ENCODE peak calls at places on chromosomes 4 and X, in four cellular contexts. J is K562, X is suprapubic skin, Q is GM23338. Z is an unnamed sample.

GRCh38 chr4:24551492-24552330 is 32.6 kb downstream of the DHX15 start:
- DNase-seq in X (no peak), Q (no peak), J (peak), Z (no peak)

GRCh38 chrX:46838482-46838857 is 1.6 kb downstream of the RP2 start:
- DNase-seq in Q (no peak), X (no peak), J (no peak), Z (no peak)

GRCh38 chrX:48558270-48558669 is 16.0 kb upstream of the RBM3 start:
- DNase-seq in J (no peak), X (no peak), Q (no peak), Z (no peak)

GRCh38 chrX:152635941-152636340 is 1.8 kb upstream of the GABRQ start:
- DNase-seq in X (no peak), J (peak), Q (peak), Z (no peak)

GRCh38 chrX:1138476-1138875 is 74.0 kb downstream of the CRLF2 start:
- DNase-seq in Q (no peak), X (peak), J (no peak), Z (peak)

GRCh38 chrX:131812847-131813825 is 210.0 kb upstream of the STK26 start:
- DNase-seq in J (peak), X (no peak), Q (no peak), Z (peak)

GRCh38 chr4:76087007-76087769 is 12.7 kb downstream of the ART3 start:
- DNase-seq in Q (peak), X (no peak), J (peak), Z (no peak)

GRCh38 chr4:140996757-140997156 is 136.5 kb downstream of the RNF150 start:
- DNase-seq in X (no peak), Q (no peak), J (no peak), Z (no peak)

GRCh38 chr4:69832326-69833030 is 27.5 kb downstream of the SULT1E1 start:
- DNase-seq in Q (no peak), J (no peak), X (no peak), Z (no peak)

GRCh38 chrX:72029473-72030411 is 102.0 kb downstream of the RTL5 start:
- DNase-seq in Q (no peak), J (no peak), X (no peak), Z (no peak)

GRCh38 chr4:125464146-125464545 is 149.4 kb downstream of the FAT4 start:
- DNase-seq in Q (no peak), X (no peak), J (no peak), Z (no peak)

GRCh38 chr4:74545488-74545887 is 100.6 kb downstream of the AREG start:
- DNase-seq in Q (no peak), J (no peak), X (no peak), Z (no peak)

GRCh38 chrX:79440336-79440735 is 73.2 kb upstream of the ITM2A start:
- DNase-seq in Q (no peak), X (no peak), J (no peak), Z (no peak)

GRCh38 chr4:148263820-148264219 is 178.4 kb downstream of the NR3C2 start:
- DNase-seq in X (no peak), J (no peak), Q (no peak), Z (no peak)
- H3K4me3 ChIP-seq in X (no peak), J (no peak), Q (no peak), Z (no peak)

GRCh38 chr4:81038636-81039350 is 8.3 kb downstream of the BMP3 start:
- DNase-seq in J (no peak), Q (no peak), X (no peak), Z (no peak)

GRCh38 chr4:81039351-81040174 is 9.1 kb downstream of the BMP3 start:
- DNase-seq in J (no peak), Q (peak), X (no peak), Z (no peak)

GRCh38 chr4:81042578-81043365 is 12.3 kb downstream of the BMP3 start:
- DNase-seq in J (no peak), X (no peak), Q (no peak), Z (no peak)

DNA sequence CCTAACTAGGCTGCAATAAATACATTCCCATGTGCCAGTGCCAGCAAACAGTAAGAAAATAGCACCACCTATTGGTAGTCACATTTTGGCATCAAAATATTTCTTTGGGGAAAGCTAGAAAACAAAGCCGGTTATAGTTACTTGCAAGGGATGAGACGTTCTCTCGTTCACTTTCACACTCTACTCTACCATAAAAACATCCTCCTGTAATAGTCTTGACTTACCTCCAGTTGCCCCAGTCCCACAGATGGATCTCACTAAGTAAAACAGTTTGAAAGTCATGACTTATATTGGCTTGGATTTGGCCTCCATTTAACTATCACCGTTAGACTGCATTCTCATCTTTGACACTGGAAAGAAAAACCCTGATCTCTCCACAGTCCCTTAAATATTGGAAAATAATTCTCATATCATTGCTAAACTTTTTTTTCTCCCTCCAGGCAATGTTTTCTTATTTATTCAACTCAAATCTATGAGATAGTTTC is 9.7 kb downstream of the BMP3 start:
- DNase-seq in J (peak), X (no peak), Q (peak), Z (no peak)
- TF ChIP-seq POLR2AphosphoS5 in J (no peak), X (no peak), Q (no peak), Z (no peak)

DNA sequence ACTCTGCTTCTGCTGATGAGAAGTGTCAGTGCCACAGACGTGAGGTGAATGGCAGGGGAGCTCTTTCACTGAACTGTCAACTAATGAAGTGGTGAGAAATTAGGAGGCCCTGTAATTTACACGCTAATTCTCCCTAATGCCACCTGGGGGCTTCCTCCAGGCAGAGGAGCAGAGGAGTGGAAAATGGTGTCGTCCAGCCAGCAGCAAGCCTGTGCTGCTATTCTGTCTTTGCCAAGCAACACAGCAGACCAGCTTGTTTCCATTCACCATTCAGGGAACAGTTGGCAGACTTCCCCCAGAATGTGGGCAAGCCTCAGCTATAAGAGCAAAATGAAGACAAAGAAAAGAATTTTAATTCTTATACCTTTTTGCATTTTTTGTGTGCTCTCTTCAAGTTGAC is 245.2 kb upstream of the TET2 start:
- DNase-seq in Q (peak), J (no peak), X (no peak), Z (no peak)
- TF ChIP-seq CTCF in Q (peak), J (no peak), X (no peak), Z (no peak)

GRCh38 chr4:41991916-41992767 is 1.8 kb downstream of the SLC30A9 start:
- DNase-seq in X (no peak), J (peak), Q (no peak), Z (no peak)

GRCh38 chr4:41990029-41990382 is 324 bp upstream of the SLC30A9 start:
- DNase-seq in X (no peak), Q (no peak), J (no peak), Z (no peak)

GRCh38 chr4:41990383-41991111 is at the start of gene SLC30A9:
- DNase-seq in Q (peak), X (peak), J (peak), Z (peak)

GRCh38 chr4:41994461-41994860 is 4.1 kb downstream of the SLC30A9 start:
- DNase-seq in X (no peak), Q (peak), J (no peak), Z (no peak)

GRCh38 chr4:41992967-41993857 is 2.9 kb downstream of the SLC30A9 start:
- DNase-seq in Q (no peak), J (no peak), X (no peak), Z (no peak)
- H3K4me3 ChIP-seq in Q (no peak), J (no peak), X (no peak), Z (no peak)

GRCh38 chrX:69165116-69165651 is at the start of gene PJA1:
- DNase-seq in J (peak), Q (peak), X (peak), Z (peak)
- TF ChIP-seq POLR2AphosphoS5 in J (no peak), Q (peak), X (no peak), Z (peak)